ENCODE peak calls at places on chromosome 19, in four cellular contexts. K is stimulated activated CD8-positive, alpha-beta memory T cell treated with anti-CD3 and anti-CD28 coated beads, Interleukin-4, amount 100 ng/mL, for 1 hour; U is activated effector memory CD4-positive, alpha-beta T cell treated with Interleukin-2 at 50 U/mL for 16 hours; D is amygdala. F is an unnamed sample.

GRCh38 chr19:17614476-17614875 is 59.0 kb downstream of the COLGALT1 start:
- DNase-seq in U (no peak), K (no peak), D (no peak), F (no peak)

GRCh38 chr19:28884786-28885476 is 328.0 kb downstream of the UQCRFS1 start:
- DNase-seq in D (no peak), K (no peak), U (no peak), F (no peak)

GRCh38 chr19:39474139-39474620 is 6.5 kb upstream of the TIMM50 start:
- DNase-seq in U (peak), K (peak), D (peak), F (peak)

GRCh38 chr19:16773259-16773658 is 53.6 kb downstream of the NWD1 start:
- DNase-seq in K (no peak), D (no peak), U (no peak), F (no peak)

GRCh38 chr19:56927791-56928207 is 87.3 kb upstream of the PEG3 start:
- DNase-seq in U (no peak), K (no peak), D (no peak), F (no peak)

GRCh38 chr19:42099336-42099925 is 23.5 kb downstream of the ZNF574 start:
- DNase-seq in D (no peak), K (no peak), U (no peak), F (no peak)

GRCh38 chr19:4722671-4723464 is 774 bp downstream of the DPP9 start:
- DNase-seq in K (no peak), U (no peak), D (no peak), F (peak)

GRCh38 chr19:31068268-31068667 is 281.0 kb downstream of the TSHZ3 start:
- DNase-seq in U (no peak), D (no peak), K (no peak), F (no peak)

GRCh38 chr19:13844130-13844631 is 32.8 kb upstream of the NANOS3 start:
- DNase-seq in K (no peak), D (no peak), U (no peak), F (no peak)

GRCh38 chr19:688214-688613 is 7.0 kb downstream of the PRSS57 start:
- DNase-seq in K (no peak), U (no peak), D (no peak), F (no peak)

GRCh38 chr19:13098291-13099072 is 4.2 kb downstream of the LYL1 start:
- DNase-seq in U (no peak), D (no peak), K (no peak), F (no peak)

GRCh38 chr19:6232567-6232966 is 47.2 kb downstream of the MLLT1 start:
- DNase-seq in K (no peak), U (no peak), D (no peak), F (no peak)

GRCh38 chr19:5627395-5627904 is 4.6 kb downstream of the SAFB start:
- DNase-seq in K (no peak), U (no peak), D (peak), F (no peak)

GRCh38 chr19:3178377-3178972 is at the start of gene S1PR4:
- DNase-seq in K (no peak), D (no peak), U (peak), F (peak)

GRCh38 chr19:19537321-19538048 is 580 bp upstream of the CILP2 start:
- DNase-seq in D (no peak), U (no peak), K (no peak), F (no peak)

GRCh38 chr19:50501186-50501567 is 9.8 kb downstream of the JOSD2 start:
- DNase-seq in U (no peak), D (no peak), K (no peak), F (no peak)

GRCh38 chr19:45769821-45770191 is 754 bp upstream of the SIX5 start:
- DNase-seq in K (no peak), D (peak), U (peak), F (no peak)

F was measured in activated T-helper 2 cell treated with anti-CD3 and anti-CD28 coated beads, Interferon-gamma antibody, Interleukin-2, Interleukin-4, amounts not matched to agents 10 μg/mL and 5 μg/mL and 100 μg/mL, durations not matched to agents 14 hours and 24 hours and 36 hours.